ENCODE peak calls at places on chromosome 1, in eight cellular contexts. One of them, this sample, is unnamed.

GRCh38 chr1:3695326-3696217 is 43.3 kb downstream of the TP73 start:
- DNase-seq in transverse colon: peak
- DNase-seq in ACHN: peak
- DNase-seq in EL: peak
- DNase-seq in activated CD4-positive, alpha-beta T cell treated with anti-CD3 and anti-CD28 coated beads, Interleukin-2, amount 50 U/mL, for 48 hours: peak
- DNase-seq in posterior cingulate gyrus: peak
- DNase-seq in dermis microvascular lymphatic vessel endothelial cell: peak
- DNase-seq in NCI-H345: peak
- DNase-seq in this sample: peak

GRCh38 chr1:44619261-44619900 is 54.9 kb downstream of the TMEM53 start:
- DNase-seq in transverse colon: no peak
- DNase-seq in ACHN: no peak
- DNase-seq in EL: peak
- DNase-seq in activated CD4-positive, alpha-beta T cell treated with anti-CD3 and anti-CD28 coated beads, Interleukin-2, amount 50 U/mL, for 48 hours: no peak
- DNase-seq in posterior cingulate gyrus: no peak
- DNase-seq in dermis microvascular lymphatic vessel endothelial cell: no peak
- DNase-seq in NCI-H345: no peak
- DNase-seq in this sample: peak

GRCh38 chr1:39395357-39395831 is 96.0 kb upstream of the BMP8A start:
- DNase-seq in transverse colon: no peak
- DNase-seq in ACHN: peak
- DNase-seq in EL: peak
- DNase-seq in activated CD4-positive, alpha-beta T cell treated with anti-CD3 and anti-CD28 coated beads, Interleukin-2, amount 50 U/mL, for 48 hours: no peak
- DNase-seq in posterior cingulate gyrus: no peak
- DNase-seq in dermis microvascular lymphatic vessel endothelial cell: peak
- DNase-seq in NCI-H345: no peak
- DNase-seq in this sample: peak

GRCh38 chr1:224432672-224433040 is 1.9 kb downstream of the WDR26 start:
- DNase-seq in transverse colon: no peak
- DNase-seq in ACHN: no peak
- DNase-seq in EL: peak
- DNase-seq in activated CD4-positive, alpha-beta T cell treated with anti-CD3 and anti-CD28 coated beads, Interleukin-2, amount 50 U/mL, for 48 hours: no peak
- DNase-seq in posterior cingulate gyrus: no peak
- DNase-seq in dermis microvascular lymphatic vessel endothelial cell: no peak
- DNase-seq in NCI-H345: no peak
- DNase-seq in this sample: peak

GRCh38 chr1:52899445-52899894 is 22.1 kb downstream of the ECHDC2 start:
- DNase-seq in transverse colon: no peak
- DNase-seq in ACHN: no peak
- DNase-seq in EL: no peak
- DNase-seq in activated CD4-positive, alpha-beta T cell treated with anti-CD3 and anti-CD28 coated beads, Interleukin-2, amount 50 U/mL, for 48 hours: no peak
- DNase-seq in posterior cingulate gyrus: no peak
- DNase-seq in dermis microvascular lymphatic vessel endothelial cell: no peak
- DNase-seq in NCI-H345: no peak
- DNase-seq in this sample: peak

GRCh38 chr1:54564312-54565112 is 16.5 kb downstream of the ACOT11 start:
- DNase-seq in transverse colon: peak
- DNase-seq in ACHN: no peak
- DNase-seq in EL: no peak
- DNase-seq in activated CD4-positive, alpha-beta T cell treated with anti-CD3 and anti-CD28 coated beads, Interleukin-2, amount 50 U/mL, for 48 hours: no peak
- DNase-seq in posterior cingulate gyrus: no peak
- DNase-seq in dermis microvascular lymphatic vessel endothelial cell: no peak
- DNase-seq in NCI-H345: peak
- DNase-seq in this sample: no peak

GRCh38 chr1:154859786-154860153 is 10.3 kb downstream of the KCNN3 start:
- DNase-seq in transverse colon: peak
- DNase-seq in ACHN: no peak
- DNase-seq in EL: no peak
- DNase-seq in activated CD4-positive, alpha-beta T cell treated with anti-CD3 and anti-CD28 coated beads, Interleukin-2, amount 50 U/mL, for 48 hours: no peak
- DNase-seq in posterior cingulate gyrus: no peak
- DNase-seq in dermis microvascular lymphatic vessel endothelial cell: no peak
- DNase-seq in NCI-H345: no peak
- DNase-seq in this sample: no peak

GRCh38 chr1:205319081-205320018 is 2.2 kb downstream of the NUAK2 start:
- DNase-seq in transverse colon: peak
- DNase-seq in ACHN: peak
- DNase-seq in EL: peak
- DNase-seq in activated CD4-positive, alpha-beta T cell treated with anti-CD3 and anti-CD28 coated beads, Interleukin-2, amount 50 U/mL, for 48 hours: peak
- DNase-seq in posterior cingulate gyrus: no peak
- DNase-seq in dermis microvascular lymphatic vessel endothelial cell: peak
- DNase-seq in NCI-H345: peak
- DNase-seq in this sample: peak

GRCh38 chr1:182601416-182601786 is 2.8 kb downstream of the RGS16 start:
- DNase-seq in transverse colon: peak
- DNase-seq in ACHN: peak
- DNase-seq in EL: peak
- DNase-seq in activated CD4-positive, alpha-beta T cell treated with anti-CD3 and anti-CD28 coated beads, Interleukin-2, amount 50 U/mL, for 48 hours: peak
- DNase-seq in posterior cingulate gyrus: peak
- DNase-seq in dermis microvascular lymphatic vessel endothelial cell: peak
- DNase-seq in NCI-H345: peak
- DNase-seq in this sample: peak

GRCh38 chr1:1687846-1688245 is 4.7 kb downstream of the SLC35E2B start:
- DNase-seq in transverse colon: no peak
- DNase-seq in ACHN: no peak
- DNase-seq in EL: no peak
- DNase-seq in activated CD4-positive, alpha-beta T cell treated with anti-CD3 and anti-CD28 coated beads, Interleukin-2, amount 50 U/mL, for 48 hours: no peak
- DNase-seq in posterior cingulate gyrus: no peak
- DNase-seq in dermis microvascular lymphatic vessel endothelial cell: no peak
- DNase-seq in NCI-H345: no peak
- DNase-seq in this sample: no peak

GRCh38 chr1:31413405-31414005 is 492 bp downstream of the SERINC2 start:
- DNase-seq in transverse colon: peak
- DNase-seq in ACHN: peak
- DNase-seq in EL: peak
- DNase-seq in activated CD4-positive, alpha-beta T cell treated with anti-CD3 and anti-CD28 coated beads, Interleukin-2, amount 50 U/mL, for 48 hours: peak
- DNase-seq in posterior cingulate gyrus: peak
- DNase-seq in dermis microvascular lymphatic vessel endothelial cell: peak
- DNase-seq in NCI-H345: peak
- DNase-seq in this sample: peak

GRCh38 chr1:99306644-99307043 is 42.4 kb downstream of the PLPPR4 start:
- DNase-seq in transverse colon: no peak
- DNase-seq in ACHN: no peak
- DNase-seq in EL: no peak
- DNase-seq in activated CD4-positive, alpha-beta T cell treated with anti-CD3 and anti-CD28 coated beads, Interleukin-2, amount 50 U/mL, for 48 hours: no peak
- DNase-seq in posterior cingulate gyrus: no peak
- DNase-seq in dermis microvascular lymphatic vessel endothelial cell: no peak
- DNase-seq in NCI-H345: no peak
- DNase-seq in this sample: no peak

GRCh38 chr1:56147020-56147419 is 432.3 kb downstream of the PLPP3 start:
- DNase-seq in transverse colon: no peak
- DNase-seq in ACHN: no peak
- DNase-seq in EL: no peak
- DNase-seq in activated CD4-positive, alpha-beta T cell treated with anti-CD3 and anti-CD28 coated beads, Interleukin-2, amount 50 U/mL, for 48 hours: no peak
- DNase-seq in posterior cingulate gyrus: no peak
- DNase-seq in dermis microvascular lymphatic vessel endothelial cell: no peak
- DNase-seq in NCI-H345: no peak
- DNase-seq in this sample: no peak

GRCh38 chr1:197967066-197967465 is 49.9 kb downstream of the LHX9 start:
- DNase-seq in transverse colon: no peak
- DNase-seq in ACHN: peak
- DNase-seq in EL: peak
- DNase-seq in activated CD4-positive, alpha-beta T cell treated with anti-CD3 and anti-CD28 coated beads, Interleukin-2, amount 50 U/mL, for 48 hours: no peak
- DNase-seq in posterior cingulate gyrus: no peak
- DNase-seq in dermis microvascular lymphatic vessel endothelial cell: no peak
- DNase-seq in NCI-H345: no peak
- DNase-seq in this sample: no peak

GRCh38 chr1:21295545-21295944 is 5.3 kb upstream of the ECE1 start:
- DNase-seq in transverse colon: no peak
- DNase-seq in ACHN: no peak
- DNase-seq in EL: no peak
- DNase-seq in activated CD4-positive, alpha-beta T cell treated with anti-CD3 and anti-CD28 coated beads, Interleukin-2, amount 50 U/mL, for 48 hours: no peak
- DNase-seq in posterior cingulate gyrus: no peak
- DNase-seq in dermis microvascular lymphatic vessel endothelial cell: peak
- DNase-seq in NCI-H345: no peak
- DNase-seq in this sample: no peak

GRCh38 chr1:219174672-219175564 is 1.2 kb downstream of the LYPLAL1 start:
- DNase-seq in transverse colon: peak
- DNase-seq in ACHN: peak
- DNase-seq in EL: peak
- DNase-seq in activated CD4-positive, alpha-beta T cell treated with anti-CD3 and anti-CD28 coated beads, Interleukin-2, amount 50 U/mL, for 48 hours: no peak
- DNase-seq in posterior cingulate gyrus: no peak
- DNase-seq in dermis microvascular lymphatic vessel endothelial cell: no peak
- DNase-seq in NCI-H345: no peak
- DNase-seq in this sample: peak

GRCh38 chr1:229642970-229643369 is 16.9 kb downstream of the URB2 start:
- DNase-seq in transverse colon: no peak
- DNase-seq in ACHN: no peak
- DNase-seq in EL: no peak
- DNase-seq in activated CD4-positive, alpha-beta T cell treated with anti-CD3 and anti-CD28 coated beads, Interleukin-2, amount 50 U/mL, for 48 hours: no peak
- DNase-seq in posterior cingulate gyrus: no peak
- DNase-seq in dermis microvascular lymphatic vessel endothelial cell: no peak
- DNase-seq in NCI-H345: no peak
- DNase-seq in this sample: no peak

GRCh38 chr1:22790232-22791008 is 79.8 kb downstream of the EPHB2 start:
- DNase-seq in transverse colon: peak
- DNase-seq in ACHN: no peak
- DNase-seq in EL: no peak
- DNase-seq in activated CD4-positive, alpha-beta T cell treated with anti-CD3 and anti-CD28 coated beads, Interleukin-2, amount 50 U/mL, for 48 hours: no peak
- DNase-seq in posterior cingulate gyrus: no peak
- DNase-seq in dermis microvascular lymphatic vessel endothelial cell: no peak
- DNase-seq in NCI-H345: peak
- DNase-seq in this sample: no peak

GRCh38 chr1:41238311-41239094 is 3.6 kb downstream of the SCMH1 start:
- DNase-seq in transverse colon: no peak
- DNase-seq in ACHN: peak
- DNase-seq in EL: peak
- DNase-seq in activated CD4-positive, alpha-beta T cell treated with anti-CD3 and anti-CD28 coated beads, Interleukin-2, amount 50 U/mL, for 48 hours: no peak
- DNase-seq in posterior cingulate gyrus: no peak
- DNase-seq in dermis microvascular lymphatic vessel endothelial cell: no peak
- DNase-seq in NCI-H345: no peak
- DNase-seq in this sample: peak